ENCODE peak calls at places on chromosomes 5 and 9, in five cellular contexts. S is pancreas, R is right atrium auricular region, A is fibroblast of mammary gland, M is A549. G is an unnamed sample.

GRCh38 chr9:113632776-113633590 is 169.5 kb downstream of the RGS3 start:
- DNase-seq in S (peak), R (no peak), A (peak), M (no peak), G (no peak)

GRCh38 chr9:136624184-136624951 is 38.3 kb upstream of the EGFL7 start:
- DNase-seq in S (peak), R (no peak), A (no peak), M (no peak), G (no peak)

GRCh38 chr5:165622864-165623536 is 2117.6 kb downstream of the MAT2B start:
- DNase-seq in S (no peak), R (no peak), A (no peak), M (no peak), G (no peak)

GRCh38 chr9:132977626-132978450 is 656 bp upstream of the GFI1B start:
- DNase-seq in S (peak), R (peak), A (peak), M (peak), G (peak)

GRCh38 chr9:75649060-75649459 is 241.4 kb upstream of the PCSK5 start:
- DNase-seq in S (no peak), R (no peak), A (no peak), M (no peak), G (no peak)

GRCh38 chr5:109740329-109740728 is 50.6 kb downstream of the MAN2A1 start:
- DNase-seq in S (no peak), R (no peak), A (peak), M (no peak), G (no peak)

GRCh38 chr9:84600739-84601138 is 68.8 kb upstream of the NTRK2 start:
- DNase-seq in S (no peak), R (no peak), A (no peak), M (peak), G (no peak)

GRCh38 chr5:78377056-78377717 is 16.8 kb downstream of the SCAMP1 start:
- DNase-seq in S (no peak), R (no peak), A (peak), M (no peak), G (no peak)

GRCh38 chr5:81154725-81155124 is 78.4 kb upstream of the CKMT2 start:
- DNase-seq in S (no peak), R (no peak), A (no peak), M (no peak), G (no peak)

GRCh38 chr5:151150484-151151262 is 6.9 kb downstream of the ANXA6 start:
- DNase-seq in S (no peak), R (no peak), A (peak), M (no peak), G (peak)

GRCh38 chr9:4559238-4560182 is 69.2 kb downstream of the SLC1A1 start:
- DNase-seq in S (no peak), R (no peak), A (no peak), M (no peak), G (no peak)

GRCh38 chr9:109421034-109421700 is 76.9 kb downstream of the PTPN3 start:
- DNase-seq in S (no peak), R (no peak), A (no peak), M (no peak), G (no peak)

GRCh38 chr5:86968311-86968753 is 299.4 kb upstream of the RASA1 start:
- DNase-seq in S (peak), R (no peak), A (peak), M (peak), G (peak)

GRCh38 chr5:124661317-124662141 is 84.9 kb downstream of the ZNF608 start:
- DNase-seq in S (no peak), R (no peak), A (peak), M (peak), G (no peak)

GRCh38 chr9:134179595-134179917 is 15.2 kb upstream of the RNU6ATAC start:
- DNase-seq in S (no peak), R (no peak), A (no peak), M (no peak), G (no peak)

GRCh38 chr5:175840050-175840841 is 31.1 kb upstream of the CPLX2 start:
- DNase-seq in S (no peak), R (no peak), A (peak), M (peak), G (no peak)

GRCh38 chr5:129917224-129917623 is 13.0 kb downstream of the CHSY3 start:
- DNase-seq in S (no peak), R (no peak), A (peak), M (no peak), G (no peak)

GRCh38 chr9:22265534-22265933 is 181.1 kb upstream of the DMRTA1 start:
- DNase-seq in S (no peak), R (no peak), A (no peak), M (peak), G (no peak)

GRCh38 chr9:4177970-4178758 is 121.7 kb downstream of the GLIS3 start:
- DNase-seq in S (no peak), R (no peak), A (no peak), M (peak), G (no peak)

GRCh38 chr9:114662081-114662989 is 4.7 kb upstream of the TEX53 start:
- DNase-seq in S (peak), R (no peak), A (peak), M (peak), G (peak)

GRCh38 chr5:76607353-76607871 is 15.8 kb downstream of the F2RL2 start:
- DNase-seq in S (no peak), R (no peak), A (peak), M (no peak), G (no peak)

GRCh38 chr5:41048986-41049385 is 22.2 kb downstream of the MROH2B start:
- DNase-seq in S (no peak), R (no peak), A (no peak), M (no peak), G (no peak)

GRCh38 chr9:131677051-131677444 is 62.8 kb downstream of the RAPGEF1 start:
- DNase-seq in S (no peak), R (peak), A (peak), M (no peak), G (no peak)

GRCh38 chr5:111511174-111512025 is 935 bp downstream of the STARD4 start:
- DNase-seq in S (no peak), R (no peak), A (peak), M (no peak), G (no peak)

GRCh38 chr5:129094924-129095797 is 612 bp downstream of the ISOC1 start:
- DNase-seq in S (peak), R (peak), A (peak), M (peak), G (peak)

GRCh38 chr5:31809037-31809910 is 170.3 kb downstream of the PDZD2 start:
- DNase-seq in S (peak), R (peak), A (peak), M (peak), G (peak)

GRCh38 chr5:126363658-126364057 is 59.6 kb upstream of the GRAMD2B start:
- DNase-seq in S (no peak), R (no peak), A (peak), M (no peak), G (no peak)

GRCh38 chr5:13692172-13692571 is 252.3 kb downstream of the DNAH5 start:
- DNase-seq in S (no peak), R (no peak), A (no peak), M (no peak), G (no peak)

GRCh38 chr9:124248066-124248465 is 9.7 kb upstream of the NEK6 start:
- DNase-seq in S (peak), R (no peak), A (no peak), M (no peak), G (no peak)

DNA sequence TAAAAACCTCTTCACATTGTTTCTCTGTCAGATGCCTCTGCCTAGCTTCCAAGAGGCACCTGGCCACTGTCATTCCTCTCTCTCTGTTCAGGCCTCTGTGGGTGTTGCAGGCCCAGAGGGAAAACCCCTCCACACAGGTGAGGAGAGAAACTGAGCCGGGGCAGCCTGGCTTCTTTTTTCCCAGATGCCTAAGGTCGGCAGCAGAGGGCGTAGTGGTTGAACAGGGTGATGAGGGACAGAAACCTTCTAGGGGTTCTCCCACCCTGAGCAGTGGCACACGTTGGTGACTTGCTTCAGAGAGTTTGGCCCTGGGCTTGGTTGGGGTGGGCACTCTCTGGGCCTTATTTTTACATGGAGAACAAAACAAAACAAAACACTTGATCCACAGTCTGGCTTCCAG is 12.2 kb downstream of the IL9 start:
- DNase-seq in S (no peak), R (peak), A (no peak), M (no peak), G (peak)
- TF ChIP-seq CTCF in S (no peak), R (no peak), A (peak), M (peak), G (no peak)

GRCh38 chr5:5494489-5495402 is 72.3 kb downstream of the ICE1 start:
- DNase-seq in S (peak), R (no peak), A (peak), M (peak), G (peak)

GRCh38 chr5:5492087-5492933 is 69.8 kb downstream of the ICE1 start:
- DNase-seq in S (no peak), R (no peak), A (peak), M (peak), G (peak)

GRCh38 chr5:5497132-5497748 is 74.8 kb downstream of the ICE1 start:
- DNase-seq in S (no peak), R (peak), A (peak), M (peak), G (peak)
- TF ChIP-seq CTCF in S (peak), R (peak), A (peak), M (peak), G (peak)

DNA sequence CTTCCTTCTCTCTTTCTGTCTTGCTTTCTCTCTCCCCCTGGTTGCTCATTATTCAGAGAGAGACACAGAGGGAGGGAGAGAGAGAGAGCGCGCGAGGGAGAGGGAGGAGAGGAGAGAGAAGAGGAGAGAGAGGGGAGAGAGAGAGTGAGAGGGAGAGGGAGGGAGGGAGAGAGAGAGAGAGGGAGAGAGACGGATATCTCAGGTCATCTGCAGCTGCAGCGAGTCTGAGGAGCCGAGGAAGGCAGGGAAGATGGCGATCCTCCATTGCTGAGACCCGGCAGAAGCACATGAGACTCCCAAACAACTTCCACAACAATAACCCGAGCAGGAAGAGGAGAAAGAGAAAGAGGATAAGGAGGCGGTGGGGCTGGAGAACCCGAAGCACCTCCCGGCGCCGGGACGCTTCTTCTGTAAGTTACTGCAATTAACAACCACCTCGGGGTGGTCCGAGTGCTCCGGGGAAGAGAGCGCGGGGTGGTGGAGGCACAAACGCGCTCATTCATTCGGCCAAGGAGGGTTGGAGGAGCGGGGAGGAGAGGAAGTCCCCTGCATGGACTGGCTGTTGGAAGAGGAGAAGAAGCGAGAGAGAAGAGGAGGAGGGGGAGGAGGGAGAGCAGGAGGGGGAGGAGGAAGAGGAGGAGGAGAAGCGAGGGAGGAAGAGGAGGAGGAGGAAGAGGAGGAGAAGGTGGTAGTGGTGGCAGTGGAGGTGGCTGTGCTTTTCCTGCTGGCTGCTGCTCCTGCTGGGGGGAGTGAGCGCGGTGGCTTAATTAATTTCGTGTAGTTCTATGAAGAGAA is at the start of gene ZNF462:
- DNase-seq in S (peak), R (peak), A (peak), M (peak), G (peak)
- TF ChIP-seq CTCF in S (no peak), R (peak), A (no peak), M (no peak), G (no peak)

GRCh38 chr5:38673671-38674071 is 117.2 kb upstream of the LIFR start:
- DNase-seq in S (no peak), R (no peak), A (peak), M (peak), G (no peak)
- TF ChIP-seq CTCF in S (no peak), R (no peak), A (peak), M (no peak), G (peak)

DNA sequence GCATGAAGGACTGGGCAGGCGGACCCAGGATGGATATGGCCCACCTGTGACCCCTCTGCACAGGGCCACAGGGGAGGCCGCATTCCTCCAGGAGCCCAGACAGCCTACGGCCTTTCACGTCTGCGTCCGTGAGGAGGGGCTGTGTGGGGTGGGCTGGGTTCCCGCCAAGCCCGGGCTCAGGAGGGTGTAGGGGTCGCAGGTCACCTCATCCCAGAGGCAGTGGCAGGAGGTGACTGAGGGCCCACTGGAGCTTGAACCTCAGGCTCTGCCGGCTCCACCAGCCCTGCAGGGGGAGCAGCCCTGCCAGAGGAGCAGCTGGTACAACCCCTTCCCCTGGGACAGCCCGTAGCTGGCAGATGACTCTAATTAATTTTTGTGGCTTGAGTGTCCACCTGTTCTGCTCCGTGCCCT is 40.7 kb upstream of the CACNA1B start:
- DNase-seq in S (no peak), R (no peak), A (no peak), M (no peak), G (no peak)
- TF ChIP-seq CTCF in S (no peak), R (no peak), A (no peak), M (no peak), G (no peak)

DNA sequence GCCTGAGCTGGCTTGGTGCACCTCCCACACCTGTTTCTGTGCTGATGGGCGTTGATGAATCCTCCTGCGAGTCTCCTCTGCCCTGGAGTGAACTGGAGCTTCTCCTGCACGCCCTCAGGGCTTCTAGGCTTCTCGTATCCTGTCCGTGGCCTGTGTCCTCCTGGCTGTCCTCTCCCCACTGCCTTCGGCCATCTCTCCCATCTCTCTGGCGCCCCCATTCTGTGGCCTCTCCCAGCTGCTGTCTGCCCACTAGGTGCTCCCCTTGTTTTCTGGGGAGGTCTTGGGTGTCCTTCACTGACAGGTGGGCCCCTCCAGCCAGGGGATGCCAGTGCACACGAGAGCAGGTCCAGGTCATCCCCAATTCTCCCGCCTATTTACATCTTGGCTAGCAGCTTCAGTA is 28.8 kb downstream of the AHRR start:
- DNase-seq in S (no peak), R (peak), A (no peak), M (peak), G (no peak)
- TF ChIP-seq CTCF in S (no peak), R (no peak), A (peak), M (no peak), G (no peak)

DNA sequence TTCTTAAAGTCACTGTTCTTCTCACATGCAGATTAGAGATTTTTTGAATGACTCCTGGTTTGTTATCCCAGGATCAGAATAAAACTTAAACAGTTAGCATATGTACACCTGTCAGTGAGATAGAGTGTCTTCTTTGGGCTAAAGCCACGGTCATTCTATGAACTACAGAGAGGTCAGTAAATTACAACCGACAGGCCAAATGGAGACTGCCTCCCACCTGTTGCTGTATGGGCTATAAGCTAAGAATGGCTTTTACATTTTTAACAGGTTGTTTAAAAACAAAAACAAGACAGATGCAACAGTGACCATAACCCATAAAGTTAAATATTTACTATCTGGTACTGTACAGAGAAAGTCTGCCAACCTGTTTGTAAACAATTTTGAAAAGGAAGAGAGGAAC is 125.7 kb downstream of the ELAVL2 start:
- DNase-seq in S (no peak), R (no peak), A (no peak), M (no peak), G (no peak)
- TF ChIP-seq CTCF in S (no peak), R (no peak), A (no peak), M (no peak), G (no peak)